ENCODE peak calls at places on chromosomes 7 and 10, in nine cellular contexts. R, P, V, F, B, Q, A, J and U are unnamed samples.

GRCh38 chr7:108294595-108294994 is 161.6 kb downstream of the NRCAM start:
- DNase-seq in R (no peak), P (no peak), V (peak), F (no peak), B (no peak), Q (no peak), A (peak), J (no peak), U (no peak)

GRCh38 chr10:115593060-115593459 is 499.9 kb downstream of the ATRNL1 start:
- DNase-seq in R (no peak), P (no peak), V (no peak), F (no peak), B (no peak), Q (no peak), A (no peak), J (no peak), U (no peak)

GRCh38 chr7:3367271-3367670 is 66.2 kb downstream of the SDK1 start:
- DNase-seq in R (no peak), P (no peak), V (no peak), F (no peak), B (no peak), Q (no peak), A (no peak), J (no peak), U (no peak)

GRCh38 chr10:22343761-22344160 is 1.5 kb upstream of the SPAG6 start:
- DNase-seq in R (no peak), P (no peak), V (no peak), F (no peak), B (no peak), Q (no peak), A (no peak), J (no peak), U (no peak)

GRCh38 chr10:33132626-33133025 is 174.6 kb upstream of the ITGB1 start:
- DNase-seq in R (no peak), P (no peak), V (peak), F (no peak), B (no peak), Q (no peak), A (no peak), J (peak), U (no peak)

GRCh38 chr7:90211391-90212148 is at the start of gene STEAP2:
- DNase-seq in R (peak), P (peak), V (peak), F (peak), B (peak), Q (peak), A (peak), J (peak), U (peak)

GRCh38 chr7:100171840-100172239 is 3.4 kb upstream of the GAL3ST4 start:
- DNase-seq in R (no peak), P (no peak), V (no peak), F (no peak), B (no peak), Q (no peak), A (no peak), J (no peak), U (no peak)

GRCh38 chr10:71072820-71073205 is 139.6 kb upstream of the UNC5B start:
- DNase-seq in R (no peak), P (no peak), V (no peak), F (no peak), B (no peak), Q (no peak), A (no peak), J (no peak), U (no peak)

GRCh38 chr7:149431486-149432120 is 29.3 kb downstream of the ZNF777 start:
- DNase-seq in R (no peak), P (no peak), V (no peak), F (no peak), B (no peak), Q (no peak), A (no peak), J (no peak), U (no peak)

GRCh38 chr10:22433875-22434274 is 88.6 kb downstream of the SPAG6 start:
- DNase-seq in R (peak), P (peak), V (peak), F (peak), B (no peak), Q (no peak), A (no peak), J (no peak), U (peak)

GRCh38 chr7:934469-935320 is 19.8 kb downstream of the ADAP1 start:
- DNase-seq in R (no peak), P (no peak), V (no peak), F (no peak), B (no peak), Q (no peak), A (peak), J (no peak), U (no peak)

GRCh38 chr10:8424555-8425201 is 370.2 kb downstream of the GATA3 start:
- DNase-seq in R (no peak), P (no peak), V (no peak), F (no peak), B (no peak), Q (no peak), A (no peak), J (no peak), U (no peak)

GRCh38 chr10:91887075-91887899 is 22.0 kb downstream of the FGFBP3 start:
- DNase-seq in R (no peak), P (no peak), V (peak), F (peak), B (no peak), Q (peak), A (peak), J (peak), U (peak)